ENCODE peak calls at places on chromosomes 7 and 10, in four cellular contexts. B is posterior cingulate gyrus, K is fibroblast of mammary gland, Z is astrocyte of the spinal cord. H is an unnamed sample.

GRCh38 chr10:108014145-108014901 is 849.8 kb upstream of the SORCS1 start:
- DNase-seq in B (no peak), K (no peak), Z (no peak), H (no peak)

GRCh38 chr7:44547536-44548221 is 6.5 kb upstream of the NPC1L1 start:
- DNase-seq in Z (peak), K (no peak), B (no peak), H (no peak)

GRCh38 chr10:132826524-132827422 is 40.8 kb upstream of the NKX6-2 start:
- DNase-seq in Z (no peak), B (no peak), K (no peak), H (no peak)

GRCh38 chr10:51879238-51879637 is 179.8 kb upstream of the CSTF2T start:
- DNase-seq in K (peak), B (no peak), Z (peak), H (peak)

GRCh38 chr7:137597856-137598255 is 248.9 kb downstream of the DGKI start:
- DNase-seq in Z (no peak), B (no peak), K (no peak), H (no peak)

GRCh38 chr10:59625842-59626522 is 83.7 kb downstream of the SLC16A9 start:
- DNase-seq in K (peak), B (peak), Z (peak), H (no peak)

GRCh38 chr7:134599371-134599770 is 47.3 kb upstream of the BPGM start:
- DNase-seq in Z (no peak), B (no peak), K (no peak), H (no peak)

GRCh38 chr7:5591547-5591899 is 167.9 kb upstream of the TNRC18 start:
- DNase-seq in K (no peak), B (no peak), Z (peak), H (no peak)

GRCh38 chr10:34137955-34138354 is 677.1 kb downstream of the PARD3 start:
- DNase-seq in B (no peak), K (peak), Z (no peak), H (no peak)

GRCh38 chr7:77714195-77714594 is 17.9 kb downstream of the RSBN1L start:
- DNase-seq in K (no peak), Z (no peak), B (no peak), H (no peak)

GRCh38 chr10:89301721-89302445 is at the start of gene IFIT2:
- DNase-seq in Z (peak), K (peak), B (peak), H (peak)

GRCh38 chr10:6164271-6165095 is 38.2 kb upstream of the PFKFB3 start:
- DNase-seq in B (no peak), K (no peak), Z (no peak), H (peak)

GRCh38 chr7:74231232-74231590 is 21.4 kb downstream of the LAT2 start:
- DNase-seq in Z (no peak), K (no peak), B (no peak), H (no peak)

GRCh38 chr10:121593676-121594075 is 4.6 kb downstream of the FGFR2 start:
- DNase-seq in B (no peak), Z (no peak), K (no peak), H (no peak)

GRCh38 chr7:91731962-91732361 is 148.5 kb downstream of the MTERF1 start:
- DNase-seq in K (no peak), Z (no peak), B (no peak), H (no peak)

GRCh38 chr10:122263971-122264370 is 7.1 kb upstream of the BTBD16 start:
- DNase-seq in Z (peak), K (peak), B (no peak), H (no peak)

GRCh38 chr10:110664483-110665420 is 20.6 kb downstream of the RBM20 start:
- DNase-seq in Z (peak), K (peak), B (no peak), H (no peak)

GRCh38 chr7:84675633-84676034 is 481.0 kb upstream of the SEMA3A start:
- DNase-seq in B (no peak), Z (no peak), K (no peak), H (no peak)

GRCh38 chr7:36276428-36277246 is 113.0 kb upstream of the ANLN start:
- DNase-seq in B (no peak), K (peak), Z (no peak), H (no peak)

GRCh38 chr10:66252986-66253385 is 672.9 kb upstream of the LRRTM3 start:
- DNase-seq in Z (no peak), K (no peak), B (no peak), H (no peak)

GRCh38 chr10:102596506-102596971 is 47.7 kb upstream of the TRIM8 start:
- DNase-seq in B (peak), Z (peak), K (peak), H (no peak)